ENCODE peak calls at places on chromosomes 13 and 19, in seven cellular contexts. V is AG09319, Z is lung, O is A549, L is type B pancreatic cell, E is stomach, Y is fibroblast of pulmonary artery. G is an unnamed sample.
A peak's percentile ranks its signal among the peaks of the same experiment; 100 is the strongest.

GRCh38 chr13:24505756-24506155 is 6.8 kb downstream of the PARP4 start:
- DNase-seq in V (no peak), Z (no peak), O (no peak), L (no peak), E (no peak), Y (no peak), G (no peak)

GRCh38 chr13:46614582-46614981 is 61.6 kb downstream of the LRCH1 start:
- DNase-seq in V (no peak), Z (no peak), O (peak; percentile 61), L (no peak), E (no peak), Y (peak; percentile 95), G (no peak)

GRCh38 chr13:51339952-51340732 is 651 bp downstream of the SERPINE3 start:
- DNase-seq in V (no peak), Z (no peak), O (no peak), L (no peak), E (no peak), Y (no peak), G (no peak)

GRCh38 chr13:112747256-112747655 is 57.4 kb downstream of the ATP11A start:
- DNase-seq in V (no peak), Z (no peak), O (no peak), L (no peak), E (no peak), Y (no peak), G (no peak)

GRCh38 chr13:92967923-92968322 is 258.7 kb upstream of the GPC6 start:
- DNase-seq in V (no peak), Z (no peak), O (peak; percentile 1), L (no peak), E (no peak), Y (peak; percentile 23), G (no peak)

GRCh38 chr19:53158119-53158656 is 665 bp downstream of the ZNF347 start:
- DNase-seq in V (peak; percentile 2), Z (peak; percentile 29), O (no peak), L (peak; percentile 70), E (peak; percentile 29), Y (peak; percentile 23), G (peak; percentile 42)

GRCh38 chr13:34577051-34577450 is 365.0 kb upstream of the NBEA start:
- DNase-seq in V (no peak), Z (no peak), O (no peak), L (no peak), E (no peak), Y (peak; percentile 31), G (no peak)

GRCh38 chr19:46068345-46069258 is 27.8 kb upstream of the IGFL4 start:
- DNase-seq in V (peak; percentile 56), Z (no peak), O (peak; percentile 72), L (no peak), E (no peak), Y (peak; percentile 94), G (no peak)

GRCh38 chr13:28792992-28793391 is 27.1 kb upstream of the MTUS2 start:
- DNase-seq in V (peak; percentile 53), Z (no peak), O (no peak), L (no peak), E (no peak), Y (peak; percentile 76), G (no peak)

GRCh38 chr13:21673592-21674270 is 2.9 kb downstream of the FGF9 start:
- DNase-seq in V (no peak), Z (no peak), O (peak; percentile 39), L (no peak), E (peak; percentile 58), Y (peak; percentile 29), G (peak; percentile 58)

GRCh38 chr13:39370048-39370447 is 232.9 kb downstream of the LHFPL6 start:
- DNase-seq in V (no peak), Z (no peak), O (no peak), L (no peak), E (no peak), Y (no peak), G (no peak)

GRCh38 chr13:41496420-41497234 is 39.3 kb downstream of the RGCC start:
- DNase-seq in V (peak; percentile 20), Z (no peak), O (no peak), L (no peak), E (no peak), Y (peak; percentile 11), G (no peak)

DNA sequence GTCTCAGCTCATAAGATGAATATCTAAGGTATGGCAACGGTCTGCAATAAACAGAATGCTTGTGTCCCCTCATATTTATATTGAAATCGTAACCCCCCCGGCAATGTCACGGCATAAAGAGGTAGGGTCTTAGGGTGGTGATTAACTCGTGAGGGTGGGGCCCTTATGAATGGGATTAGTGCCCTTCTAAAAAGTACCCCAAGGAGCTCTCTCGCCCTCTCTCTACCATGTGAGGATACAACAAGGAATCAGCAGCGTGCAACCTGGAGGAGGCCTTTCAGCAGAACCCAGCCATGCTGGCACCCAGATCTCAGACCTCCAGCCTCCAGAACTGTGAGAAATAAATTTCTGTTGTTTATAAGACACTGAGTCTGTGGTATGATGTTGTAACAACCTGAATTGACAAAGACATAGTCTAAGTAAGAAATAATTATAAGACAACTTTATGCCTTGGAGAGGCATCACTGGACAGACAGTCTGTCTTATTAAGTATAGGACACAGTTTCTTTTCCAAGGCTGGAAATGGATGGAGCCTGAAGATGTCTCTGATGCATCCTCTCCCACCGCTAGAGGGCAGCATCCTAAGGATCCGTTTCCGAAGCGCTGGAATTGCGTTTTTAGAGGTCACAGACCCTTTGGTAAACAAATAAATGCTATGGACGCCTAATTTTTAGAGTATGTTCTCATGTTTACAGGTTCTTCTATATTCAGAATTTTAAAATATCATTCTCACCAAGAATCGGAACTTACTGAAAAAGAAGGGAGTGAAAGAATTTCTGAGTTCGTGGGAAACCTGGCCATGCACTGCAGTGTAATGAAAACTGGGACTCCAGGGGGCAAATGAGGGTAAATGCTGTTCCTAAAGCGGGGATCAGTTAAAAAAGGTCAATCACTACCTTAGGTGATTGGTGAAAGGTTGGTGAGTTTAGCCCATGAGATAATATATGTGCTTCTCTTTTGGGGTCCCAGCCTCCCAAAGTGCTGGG is 13.3 kb upstream of the LEUTX start:
- DNase-seq in V (no peak), Z (peak; percentile 41), O (peak; percentile 82), L (no peak), E (peak; percentile 44), Y (peak; percentile 66), G (peak; percentile 67)
- TF ChIP-seq CTCF in V (peak; percentile 85), Z (peak; percentile 26), O (peak; percentile 94), L (peak; percentile 90), E (no peak), Y (peak; percentile 92), G (peak; percentile 80)

GRCh38 chr19:1807695-1808394 is 4.2 kb downstream of the ATP8B3 start:
- DNase-seq in V (no peak), Z (no peak), O (no peak), L (no peak), E (no peak), Y (no peak), G (no peak)

GRCh38 chr19:1811472-1811894 is 593 bp downstream of the ATP8B3 start:
- DNase-seq in V (no peak), Z (peak; percentile 65), O (peak; percentile 81), L (no peak), E (peak; percentile 83), Y (peak; percentile 36), G (no peak)

GRCh38 chr19:1808395-1808731 is 3.7 kb downstream of the ATP8B3 start:
- DNase-seq in V (no peak), Z (no peak), O (no peak), L (no peak), E (no peak), Y (no peak), G (no peak)

GRCh38 chr19:1810439-1811160 is 1.5 kb downstream of the ATP8B3 start:
- DNase-seq in V (no peak), Z (no peak), O (no peak), L (no peak), E (no peak), Y (no peak), G (no peak)

DNA sequence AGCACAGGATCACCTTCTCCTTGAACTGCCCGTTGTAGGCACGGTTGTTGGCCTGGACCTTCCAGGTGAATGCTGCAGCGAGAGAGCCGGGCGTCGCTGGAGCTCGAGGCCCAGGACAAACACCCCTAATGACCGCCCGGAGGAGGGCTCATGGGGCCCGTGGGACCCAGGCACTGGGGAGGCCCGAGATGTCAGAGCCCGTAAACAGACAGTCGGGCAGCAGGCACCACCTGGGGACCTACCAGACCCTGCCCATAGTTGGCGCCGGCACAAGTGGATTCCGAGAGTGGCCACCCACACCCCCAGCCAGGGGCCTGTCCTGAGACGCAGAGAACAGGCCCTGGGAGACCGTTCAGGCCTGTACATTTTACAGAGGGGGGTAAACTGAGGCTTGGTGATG is 2.4 kb downstream of the ATP8B3 start:
- DNase-seq in V (no peak), Z (no peak), O (no peak), L (no peak), E (no peak), Y (no peak), G (no peak)
- TF ChIP-seq CTCF in V (no peak), Z (no peak), O (no peak), L (no peak), E (no peak), Y (no peak), G (peak; percentile 16)

DNA sequence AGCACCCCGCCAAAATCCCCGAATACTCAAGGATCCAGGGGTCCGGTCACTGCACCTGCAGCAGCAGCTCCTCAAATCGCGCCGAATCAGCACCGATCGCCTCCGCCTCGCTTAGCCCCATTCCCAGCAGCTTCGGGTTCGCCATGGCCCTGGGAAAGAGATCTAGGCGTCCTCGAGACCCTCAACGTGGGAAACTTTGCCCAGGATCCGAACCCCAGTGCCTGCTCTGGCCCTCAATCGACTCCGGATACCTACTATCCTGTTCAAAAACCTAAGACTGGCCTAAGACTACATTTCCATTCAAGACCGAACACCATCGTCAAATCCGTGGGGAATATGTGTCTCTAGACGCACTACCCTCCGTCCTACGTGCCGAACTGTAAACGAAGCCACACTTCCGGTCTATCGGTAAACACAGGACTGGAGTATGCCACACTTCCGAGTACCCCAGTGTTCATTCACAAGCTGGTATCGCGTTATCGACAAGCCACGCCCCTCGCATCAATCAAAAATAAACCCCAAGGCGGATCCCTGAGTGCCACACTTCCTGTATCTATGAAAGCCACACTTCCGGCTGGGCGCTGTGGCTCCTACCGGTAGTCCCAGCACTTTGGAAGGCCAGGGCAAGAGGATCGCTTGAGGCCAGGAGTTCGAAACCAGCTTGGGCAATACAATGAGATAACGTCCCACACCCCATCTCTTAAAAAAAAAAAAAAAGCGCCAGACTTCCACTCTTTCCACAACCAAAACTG is at the start of gene PIH1D1:
- DNase-seq in V (peak; percentile 97), Z (peak; percentile 98), O (peak; percentile 100), L (peak; percentile 95), E (peak; percentile 98), Y (peak; percentile 100), G (peak; percentile 84)
- TF ChIP-seq CTCF in V (peak; percentile 18), Z (no peak), O (no peak), L (peak; percentile 45), E (no peak), Y (peak; percentile 18), G (no peak)

GRCh38 chr13:111371720-111372119 is 51.3 kb downstream of the TEX29 start:
- DNase-seq in V (no peak), Z (peak; percentile 4), O (no peak), L (no peak), E (no peak), Y (no peak), G (no peak)

GRCh38 chr13:111368091-111368490 is 47.6 kb downstream of the TEX29 start:
- DNase-seq in V (no peak), Z (peak; percentile 22), O (no peak), L (no peak), E (no peak), Y (no peak), G (no peak)

GRCh38 chr13:111370570-111371150 is 50.2 kb downstream of the TEX29 start:
- DNase-seq in V (no peak), Z (peak; percentile 23), O (no peak), L (no peak), E (no peak), Y (no peak), G (no peak)

GRCh38 chr13:111371211-111371610 is 50.8 kb downstream of the TEX29 start:
- DNase-seq in V (no peak), Z (peak; percentile 41), O (no peak), L (no peak), E (no peak), Y (peak; percentile 18), G (no peak)

GRCh38 chr13:111370147-111370546 is 49.7 kb downstream of the TEX29 start:
- DNase-seq in V (no peak), Z (no peak), O (no peak), L (no peak), E (no peak), Y (no peak), G (no peak)
- TF ChIP-seq CTCF in V (no peak), Z (no peak), O (no peak), L (no peak), E (no peak), Y (no peak), G (no peak)